ENCODE peak calls at places on chromosomes 1 and 21, in four cellular contexts. L is K562, E is GM12878, A is H1. F is an unnamed sample.
A peak's percentile ranks its signal among the peaks of the same experiment; 100 is the strongest.

GRCh38 chr1:156286061-156286460 is 1.9 kb downstream of the TMEM79 start:
- DNase-seq in L (no peak), E (no peak), A (no peak), F (no peak)

GRCh38 chr1:161374373-161374772 is 6.7 kb upstream of the CFAP126 start:
- DNase-seq in L (peak; percentile 44), E (no peak), A (no peak), F (no peak)

GRCh38 chr21:37546949-37547614 is 180.5 kb downstream of the DYRK1A start:
- DNase-seq in L (no peak), E (no peak), A (no peak), F (no peak)

GRCh38 chr1:244276646-244277045 is 175.1 kb downstream of the ADSS2 start:
- DNase-seq in L (no peak), E (no peak), A (no peak), F (no peak)

GRCh38 chr1:215895893-215896292 is 328.8 kb downstream of the KCTD3 start:
- DNase-seq in L (no peak), E (no peak), A (no peak), F (no peak)

GRCh38 chr1:17119076-17119743 is at the start of gene PADI2:
- DNase-seq in L (peak; percentile 94), E (no peak), A (no peak), F (peak; percentile 34)

GRCh38 chr1:117181630-117182041 is 29.1 kb downstream of the VTCN1 start:
- DNase-seq in L (peak; percentile 15), E (no peak), A (no peak), F (no peak)

GRCh38 chr1:90838720-90839119 is 121.6 kb upstream of the BARHL2 start:
- DNase-seq in L (no peak), E (no peak), A (no peak), F (no peak)

GRCh38 chr1:43933386-43934278 is at the start of gene ARTN:
- DNase-seq in L (no peak), E (no peak), A (no peak), F (no peak)

GRCh38 chr1:45359882-45360513 is 19.8 kb upstream of the MUTYH start:
- DNase-seq in L (peak; percentile 28), E (no peak), A (no peak), F (no peak)

GRCh38 chr1:52927219-52928082 is at the start of gene SCP2:
- DNase-seq in L (peak; percentile 89), E (no peak), A (no peak), F (peak; percentile 8)

DNA sequence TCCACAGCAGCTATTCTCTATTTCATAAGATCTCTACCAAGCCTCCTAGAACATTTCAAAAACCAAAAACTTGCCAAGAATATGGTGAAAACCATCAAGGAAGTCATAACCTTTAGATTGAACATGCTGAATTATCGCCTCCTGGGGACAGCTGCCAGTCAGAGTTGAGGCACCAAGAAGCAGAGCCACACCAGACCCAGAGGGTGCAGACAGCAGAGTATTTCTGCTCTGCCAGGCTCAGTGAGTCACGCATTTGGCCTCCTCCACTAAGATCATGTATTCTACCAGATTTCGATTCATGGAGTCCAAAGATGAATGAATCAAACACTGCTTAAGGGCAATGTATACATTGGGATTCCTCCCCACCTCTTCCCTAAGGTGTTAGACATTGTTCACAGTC is 2.1 kb downstream of the F3 start:
- DNase-seq in L (no peak), E (no peak), A (no peak), F (no peak)
- TF ChIP-seq EGR1 in L (no peak), E (no peak), A (no peak), F (no peak)

GRCh38 chr1:177703888-177704446 is 265.9 kb downstream of the SEC16B start:
- DNase-seq in L (no peak), E (no peak), A (no peak), F (no peak)

GRCh38 chr1:177701654-177702353 is 268.1 kb downstream of the SEC16B start:
- DNase-seq in L (no peak), E (no peak), A (no peak), F (no peak)

GRCh38 chr1:177700856-177701255 is 269.0 kb downstream of the SEC16B start:
- DNase-seq in L (no peak), E (no peak), A (no peak), F (no peak)

GRCh38 chr1:177706977-177707376 is 262.9 kb downstream of the SEC16B start:
- DNase-seq in L (no peak), E (no peak), A (no peak), F (no peak)

GRCh38 chr1:177705839-177706238 is 264.0 kb downstream of the SEC16B start:
- DNase-seq in L (no peak), E (no peak), A (no peak), F (no peak)
- TF ChIP-seq CEBPB in L (no peak), E (no peak), A (no peak), F (no peak)

GRCh38 chr1:221565718-221566117 is 176.2 kb downstream of the DUSP10 start:
- DNase-seq in L (no peak), E (no peak), A (no peak), F (no peak)
- TF ChIP-seq SRF in L (no peak), E (no peak), A (no peak), F (no peak)

GRCh38 chr1:221078260-221078965 is 199.2 kb downstream of the HLX start:
- DNase-seq in L (no peak), E (no peak), A (no peak), F (no peak)
- TF ChIP-seq EGR1 in L (no peak), E (no peak), A (no peak), F (no peak)